ENCODE peak calls at places on chromosome 16, in eight cellular contexts. U is left ventricle myocardium inferior; R is ovary; P is naive thymus-derived CD4-positive, alpha-beta T cell; Y is Peyer's patch; B is SJSA1; X is neuronal stem cell; G is pancreas. M is an unnamed sample.
A peak's percentile ranks its signal among the peaks of the same experiment; 100 is the strongest.

GRCh38 chr16:66421891-66422290 is 5.2 kb upstream of the BEAN1 start:
- DNase-seq in U (no peak), R (no peak), P (no peak), Y (no peak), B (no peak), X (no peak), G (no peak), M (no peak)

GRCh38 chr16:25174285-25174684 is 42.5 kb upstream of the AQP8 start:
- DNase-seq in U (no peak), R (no peak), P (no peak), Y (no peak), B (no peak), X (no peak), G (no peak), M (no peak)

GRCh38 chr16:62167551-62167950 is 131.3 kb upstream of the CDH8 start:
- DNase-seq in U (no peak), R (no peak), P (no peak), Y (no peak), B (no peak), X (no peak), G (no peak), M (no peak)

GRCh38 chr16:51431517-51432241 is 280.6 kb upstream of the SALL1 start:
- DNase-seq in U (no peak), R (no peak), P (no peak), Y (no peak), B (peak; percentile 91), X (no peak), G (peak; percentile 62), M (peak; percentile 33)

GRCh38 chr16:55569025-55569424 is 2.5 kb downstream of the CAPNS2 start:
- DNase-seq in U (no peak), R (no peak), P (no peak), Y (no peak), B (no peak), X (no peak), G (no peak), M (no peak)

GRCh38 chr16:15585956-15586355 is 57.0 kb downstream of the MARF1 start:
- DNase-seq in U (no peak), R (no peak), P (no peak), Y (no peak), B (no peak), X (no peak), G (no peak), M (no peak)

GRCh38 chr16:63737633-63738032 is 1384.2 kb downstream of the CDH11 start:
- DNase-seq in U (no peak), R (no peak), P (no peak), Y (no peak), B (no peak), X (no peak), G (no peak), M (no peak)

GRCh38 chr16:83994087-83994486 is 26.0 kb downstream of the NECAB2 start:
- DNase-seq in U (no peak), R (no peak), P (no peak), Y (no peak), B (no peak), X (no peak), G (no peak), M (no peak)

GRCh38 chr16:50251375-50252081 is 14.8 kb upstream of the ADCY7 start:
- DNase-seq in U (no peak), R (peak; percentile 38), P (no peak), Y (peak; percentile 47), B (peak; percentile 88), X (no peak), G (no peak), M (no peak)

GRCh38 chr16:53899471-53899870 is 195.5 kb downstream of the FTO start:
- DNase-seq in U (no peak), R (no peak), P (no peak), Y (no peak), B (no peak), X (no peak), G (no peak), M (no peak)

GRCh38 chr16:19119564-19119963 is 5.8 kb downstream of the ITPRIPL2 start:
- DNase-seq in U (no peak), R (no peak), P (no peak), Y (no peak), B (no peak), X (no peak), G (no peak), M (no peak)

GRCh38 chr16:19115148-19116021 is 1.6 kb downstream of the ITPRIPL2 start:
- DNase-seq in U (peak; percentile 53), R (peak; percentile 41), P (no peak), Y (no peak), B (no peak), X (no peak), G (no peak), M (no peak)

GRCh38 chr16:19116711-19117449 is 3.1 kb downstream of the ITPRIPL2 start:
- DNase-seq in U (no peak), R (no peak), P (no peak), Y (no peak), B (no peak), X (no peak), G (no peak), M (peak; percentile 37)

GRCh38 chr16:19114359-19115147 is 789 bp downstream of the ITPRIPL2 start:
- DNase-seq in U (peak; percentile 62), R (peak; percentile 79), P (no peak), Y (peak; percentile 72), B (peak; percentile 69), X (peak; percentile 15), G (peak; percentile 62), M (peak; percentile 83)

DNA sequence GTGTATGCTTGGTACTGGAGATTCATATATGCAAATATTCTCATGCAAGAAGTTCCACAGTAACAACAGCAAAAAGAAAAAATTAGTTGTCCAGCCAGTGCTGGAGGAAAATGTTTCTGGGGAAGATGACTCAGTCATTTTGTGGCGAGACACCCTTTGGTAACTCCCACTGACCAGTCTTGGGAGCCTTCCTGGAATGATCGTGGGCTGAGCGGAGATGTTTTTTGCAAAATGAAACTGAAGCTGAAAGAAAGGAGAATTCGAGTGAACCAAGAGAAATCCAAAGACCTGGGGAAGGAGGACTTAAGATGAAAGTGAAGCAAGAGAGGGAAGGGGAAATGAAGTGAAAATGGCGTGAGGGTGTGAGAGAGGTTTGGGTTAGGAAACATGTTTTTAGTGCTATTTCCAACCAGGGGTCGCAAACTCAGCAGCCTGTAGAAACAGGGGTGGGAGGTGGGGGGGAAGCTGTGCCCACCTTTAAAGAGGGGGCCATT is 5.2 kb downstream of the ITPRIPL2 start:
- DNase-seq in U (no peak), R (peak; percentile 58), P (no peak), Y (no peak), B (peak; percentile 73), X (no peak), G (no peak), M (peak; percentile 81)
- H3K4me1 ChIP-seq in U (peaks cover 76% of the 10 kb centered on the region), R (peaks cover 21% of the 10 kb centered on the region), P (peaks cover 8% of the 10 kb centered on the region), Y (no peaks in the 10 kb centered on the region), B (peaks cover 61% of the 10 kb centered on the region), X (peaks cover 3% of the 10 kb centered on the region), G (peaks cover 45% of the 10 kb centered on the region), M (peaks cover 67% of the 10 kb centered on the region)

GRCh38 chr16:3035972-3036725 is 595 bp downstream of the BICDL2 start:
- DNase-seq in U (no peak), R (no peak), P (no peak), Y (peak; percentile 78), B (no peak), X (no peak), G (peak; percentile 72), M (no peak)
- H3K9me3 ChIP-seq in U (no peaks in the 10 kb centered on the region), R (no peaks in the 10 kb centered on the region), P (no peaks in the 10 kb centered on the region), Y (no peaks in the 10 kb centered on the region), B (no peaks in the 10 kb centered on the region), X (no peaks in the 10 kb centered on the region), G (no peaks in the 10 kb centered on the region), M (no peaks in the 10 kb centered on the region)

DNA sequence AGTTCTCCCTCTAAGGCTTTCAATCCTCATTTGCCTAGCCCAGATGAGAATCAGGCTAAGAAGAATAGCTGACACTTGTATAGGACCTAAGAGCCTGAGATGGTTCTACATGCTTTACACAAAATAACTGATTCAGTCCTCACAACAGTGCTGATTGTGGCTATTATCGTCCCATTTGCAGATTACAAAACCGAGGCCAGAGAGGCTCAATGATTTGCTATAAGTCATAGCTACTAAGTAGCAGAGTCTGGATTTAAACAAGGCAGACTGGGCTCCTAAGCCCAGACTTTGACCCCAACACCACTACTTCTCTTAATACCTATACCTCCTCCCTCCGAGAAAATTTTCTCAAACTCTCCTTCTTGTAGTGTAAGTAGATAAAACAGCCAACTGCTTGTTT is 23.1 kb downstream of the ABCC12 start:
- DNase-seq in U (no peak), R (no peak), P (no peak), Y (no peak), B (no peak), X (no peak), G (no peak), M (no peak)
- H3K4me3 ChIP-seq in U (no peak overlapping the region), R (no peak overlapping the region), P (no peak overlapping the region), Y (no peak overlapping the region), B (no peak overlapping the region), X (no peak overlapping the region), G (no peak overlapping the region), M (no peak overlapping the region)

DNA sequence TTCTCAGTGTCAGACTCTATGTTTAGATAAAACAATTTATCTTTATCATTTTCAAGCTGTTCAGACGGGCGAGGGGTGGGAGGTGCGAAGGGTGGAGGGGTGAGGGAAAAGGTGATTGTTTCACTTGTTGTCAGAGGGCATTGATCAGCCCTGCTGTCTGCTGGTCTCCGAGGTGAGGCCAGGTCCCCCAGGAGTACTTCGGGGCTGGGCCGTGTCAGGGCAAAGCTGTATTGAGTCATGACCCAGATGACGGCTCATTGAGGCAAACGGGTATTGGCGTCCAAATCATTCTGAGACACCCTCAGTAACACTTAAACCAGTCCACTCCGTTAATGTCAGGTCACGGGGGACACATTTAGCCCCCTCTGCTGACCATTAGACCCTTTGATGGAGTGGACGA is 502.0 kb upstream of the ZFHX3 start:
- DNase-seq in U (no peak), R (no peak), P (no peak), Y (no peak), B (no peak), X (no peak), G (no peak), M (no peak)
- H3K4me1 ChIP-seq in U (no peaks in the 10 kb centered on the region), R (no peaks in the 10 kb centered on the region), P (no peaks in the 10 kb centered on the region), Y (no peaks in the 10 kb centered on the region), B (peaks cover 16% of the 10 kb centered on the region), X (peaks cover 10% of the 10 kb centered on the region), G (no peaks in the 10 kb centered on the region), M (no peaks in the 10 kb centered on the region)

M was measured in adrenal gland.